ENCODE peak calls at places on chromosomes 11 and 22, in seven cellular contexts. One of them, this sample, is unnamed.

GRCh38 chr22:45977551-45978274 is 751 bp upstream of the WNT7B start:
- DNase-seq in T1000: no peak
- DNase-seq in foreskin keratinocyte: no peak
- DNase-seq in CD4-positive, alpha-beta T cell: no peak
- DNase-seq in amygdala: no peak
- DNase-seq in cardiac muscle cell: peak
- DNase-seq in choroid plexus epithelial cell: no peak
- DNase-seq in this sample: no peak

GRCh38 chr22:28373841-28374240 is 305.8 kb downstream of the TTC28 start:
- DNase-seq in T1000: no peak
- DNase-seq in foreskin keratinocyte: no peak
- DNase-seq in CD4-positive, alpha-beta T cell: no peak
- DNase-seq in amygdala: no peak
- DNase-seq in cardiac muscle cell: peak
- DNase-seq in choroid plexus epithelial cell: peak
- DNase-seq in this sample: no peak

GRCh38 chr11:102592634-102593581 is 32.2 kb downstream of the MMP20 start:
- DNase-seq in T1000: no peak
- DNase-seq in foreskin keratinocyte: peak
- DNase-seq in CD4-positive, alpha-beta T cell: no peak
- DNase-seq in amygdala: no peak
- DNase-seq in cardiac muscle cell: peak
- DNase-seq in choroid plexus epithelial cell: peak
- DNase-seq in this sample: no peak

GRCh38 chr11:62148271-62148980 is 24.6 kb downstream of the INCENP start:
- DNase-seq in T1000: no peak
- DNase-seq in foreskin keratinocyte: no peak
- DNase-seq in CD4-positive, alpha-beta T cell: no peak
- DNase-seq in amygdala: no peak
- DNase-seq in cardiac muscle cell: no peak
- DNase-seq in choroid plexus epithelial cell: no peak
- DNase-seq in this sample: no peak

GRCh38 chr22:49028111-49028510 is 799.6 kb downstream of the BRD1 start:
- DNase-seq in T1000: no peak
- DNase-seq in foreskin keratinocyte: no peak
- DNase-seq in CD4-positive, alpha-beta T cell: no peak
- DNase-seq in amygdala: no peak
- DNase-seq in cardiac muscle cell: no peak
- DNase-seq in choroid plexus epithelial cell: no peak
- DNase-seq in this sample: no peak

GRCh38 chr22:28052818-28053217 is 133.8 kb upstream of the PITPNB start:
- DNase-seq in T1000: no peak
- DNase-seq in foreskin keratinocyte: no peak
- DNase-seq in CD4-positive, alpha-beta T cell: no peak
- DNase-seq in amygdala: no peak
- DNase-seq in cardiac muscle cell: no peak
- DNase-seq in choroid plexus epithelial cell: no peak
- DNase-seq in this sample: no peak

GRCh38 chr11:25566298-25567200 is 765.4 kb upstream of the ANO3 start:
- DNase-seq in T1000: no peak
- DNase-seq in foreskin keratinocyte: peak
- DNase-seq in CD4-positive, alpha-beta T cell: no peak
- DNase-seq in amygdala: no peak
- DNase-seq in cardiac muscle cell: peak
- DNase-seq in choroid plexus epithelial cell: peak
- DNase-seq in this sample: no peak

GRCh38 chr22:50085211-50085999 is at the start of gene MLC1:
- DNase-seq in T1000: no peak
- DNase-seq in foreskin keratinocyte: no peak
- DNase-seq in CD4-positive, alpha-beta T cell: no peak
- DNase-seq in amygdala: peak
- DNase-seq in cardiac muscle cell: peak
- DNase-seq in choroid plexus epithelial cell: no peak
- DNase-seq in this sample: no peak

GRCh38 chr11:40879911-40880310 is 579.5 kb downstream of the LRRC4C start:
- DNase-seq in T1000: no peak
- DNase-seq in foreskin keratinocyte: no peak
- DNase-seq in CD4-positive, alpha-beta T cell: no peak
- DNase-seq in amygdala: no peak
- DNase-seq in cardiac muscle cell: no peak
- DNase-seq in choroid plexus epithelial cell: no peak
- DNase-seq in this sample: no peak

GRCh38 chr22:44743247-44743646 is 9.1 kb upstream of the ARHGAP8 start:
- DNase-seq in T1000: no peak
- DNase-seq in foreskin keratinocyte: no peak
- DNase-seq in CD4-positive, alpha-beta T cell: no peak
- DNase-seq in amygdala: no peak
- DNase-seq in cardiac muscle cell: no peak
- DNase-seq in choroid plexus epithelial cell: no peak
- DNase-seq in this sample: no peak

GRCh38 chr11:86559311-86559945 is 113.0 kb downstream of the ME3 start:
- DNase-seq in T1000: no peak
- DNase-seq in foreskin keratinocyte: peak
- DNase-seq in CD4-positive, alpha-beta T cell: no peak
- DNase-seq in amygdala: no peak
- DNase-seq in cardiac muscle cell: peak
- DNase-seq in choroid plexus epithelial cell: peak
- DNase-seq in this sample: no peak

GRCh38 chr22:23237201-23237798 is 57.0 kb downstream of the BCR start:
- DNase-seq in T1000: no peak
- DNase-seq in foreskin keratinocyte: no peak
- DNase-seq in CD4-positive, alpha-beta T cell: no peak
- DNase-seq in amygdala: peak
- DNase-seq in cardiac muscle cell: peak
- DNase-seq in choroid plexus epithelial cell: peak
- DNase-seq in this sample: no peak

GRCh38 chr11:76610871-76611475 is 59.6 kb downstream of the LRRC32 start:
- DNase-seq in T1000: no peak
- DNase-seq in foreskin keratinocyte: no peak
- DNase-seq in CD4-positive, alpha-beta T cell: no peak
- DNase-seq in amygdala: no peak
- DNase-seq in cardiac muscle cell: no peak
- DNase-seq in choroid plexus epithelial cell: no peak
- DNase-seq in this sample: no peak

GRCh38 chr22:35037089-35037488 is 28.9 kb upstream of the ISX start:
- DNase-seq in T1000: no peak
- DNase-seq in foreskin keratinocyte: no peak
- DNase-seq in CD4-positive, alpha-beta T cell: no peak
- DNase-seq in amygdala: no peak
- DNase-seq in cardiac muscle cell: no peak
- DNase-seq in choroid plexus epithelial cell: no peak
- DNase-seq in this sample: no peak

GRCh38 chr11:57405271-57405890 is 14.9 kb upstream of the PRG2 start:
- DNase-seq in T1000: no peak
- DNase-seq in foreskin keratinocyte: no peak
- DNase-seq in CD4-positive, alpha-beta T cell: no peak
- DNase-seq in amygdala: no peak
- DNase-seq in cardiac muscle cell: no peak
- DNase-seq in choroid plexus epithelial cell: no peak
- DNase-seq in this sample: no peak

GRCh38 chr11:131027501-131027900 is 111.2 kb upstream of the SNX19 start:
- DNase-seq in T1000: no peak
- DNase-seq in foreskin keratinocyte: no peak
- DNase-seq in CD4-positive, alpha-beta T cell: no peak
- DNase-seq in amygdala: no peak
- DNase-seq in cardiac muscle cell: peak
- DNase-seq in choroid plexus epithelial cell: no peak
- DNase-seq in this sample: no peak

GRCh38 chr11:132821027-132821426 is 711.3 kb downstream of the OPCML start:
- DNase-seq in T1000: no peak
- DNase-seq in foreskin keratinocyte: peak
- DNase-seq in CD4-positive, alpha-beta T cell: no peak
- DNase-seq in amygdala: no peak
- DNase-seq in cardiac muscle cell: no peak
- DNase-seq in choroid plexus epithelial cell: peak
- DNase-seq in this sample: no peak

GRCh38 chr11:94721565-94722292 is 46.4 kb upstream of the AMOTL1 start:
- DNase-seq in T1000: no peak
- DNase-seq in foreskin keratinocyte: peak
- DNase-seq in CD4-positive, alpha-beta T cell: no peak
- DNase-seq in amygdala: no peak
- DNase-seq in cardiac muscle cell: no peak
- DNase-seq in choroid plexus epithelial cell: no peak
- DNase-seq in this sample: no peak

GRCh38 chr22:22235564-22235963 is 9.0 kb upstream of the VPREB1 start:
- DNase-seq in T1000: no peak
- DNase-seq in foreskin keratinocyte: peak
- DNase-seq in CD4-positive, alpha-beta T cell: peak
- DNase-seq in amygdala: no peak
- DNase-seq in cardiac muscle cell: peak
- DNase-seq in choroid plexus epithelial cell: peak
- DNase-seq in this sample: no peak

GRCh38 chr11:19984048-19984742 is 176.1 kb downstream of the DBX1 start:
- DNase-seq in T1000: no peak
- DNase-seq in foreskin keratinocyte: no peak
- DNase-seq in CD4-positive, alpha-beta T cell: no peak
- DNase-seq in amygdala: no peak
- DNase-seq in cardiac muscle cell: no peak
- DNase-seq in choroid plexus epithelial cell: no peak
- DNase-seq in this sample: no peak

GRCh38 chr11:65576867-65577755 is 1.3 kb downstream of the EHBP1L1 start:
- DNase-seq in T1000: peak
- DNase-seq in foreskin keratinocyte: peak
- DNase-seq in CD4-positive, alpha-beta T cell: no peak
- DNase-seq in amygdala: no peak
- DNase-seq in cardiac muscle cell: peak
- DNase-seq in choroid plexus epithelial cell: no peak
- DNase-seq in this sample: no peak

GRCh38 chr22:38707346-38707745 is 1.6 kb downstream of the GTPBP1 start:
- DNase-seq in T1000: no peak
- DNase-seq in foreskin keratinocyte: peak
- DNase-seq in CD4-positive, alpha-beta T cell: no peak
- DNase-seq in amygdala: no peak
- DNase-seq in cardiac muscle cell: peak
- DNase-seq in choroid plexus epithelial cell: peak
- DNase-seq in this sample: no peak

GRCh38 chr11:74538680-74539079 is 45.2 kb upstream of the LIPT2 start:
- DNase-seq in T1000: no peak
- DNase-seq in foreskin keratinocyte: peak
- DNase-seq in CD4-positive, alpha-beta T cell: no peak
- DNase-seq in amygdala: no peak
- DNase-seq in cardiac muscle cell: no peak
- DNase-seq in choroid plexus epithelial cell: no peak
- DNase-seq in this sample: no peak

GRCh38 chr11:1073261-1073724 is 1.4 kb upstream of the MUC2 start:
- DNase-seq in T1000: no peak
- DNase-seq in foreskin keratinocyte: peak
- DNase-seq in CD4-positive, alpha-beta T cell: no peak
- DNase-seq in amygdala: peak
- DNase-seq in cardiac muscle cell: peak
- DNase-seq in choroid plexus epithelial cell: peak
- DNase-seq in this sample: no peak

GRCh38 chr22:48300877-48301276 is 1526.8 kb downstream of the BRD1 start:
- DNase-seq in T1000: no peak
- DNase-seq in foreskin keratinocyte: no peak
- DNase-seq in CD4-positive, alpha-beta T cell: no peak
- DNase-seq in amygdala: no peak
- DNase-seq in cardiac muscle cell: no peak
- DNase-seq in choroid plexus epithelial cell: no peak
- DNase-seq in this sample: no peak

GRCh38 chr11:76237041-76237649 is 30.8 kb upstream of the WNT11 start:
- DNase-seq in T1000: no peak
- DNase-seq in foreskin keratinocyte: no peak
- DNase-seq in CD4-positive, alpha-beta T cell: no peak
- DNase-seq in amygdala: no peak
- DNase-seq in cardiac muscle cell: no peak
- DNase-seq in choroid plexus epithelial cell: no peak
- DNase-seq in this sample: no peak

GRCh38 chr11:98358551-98358950 is 662.2 kb upstream of the CNTN5 start:
- DNase-seq in T1000: no peak
- DNase-seq in foreskin keratinocyte: no peak
- DNase-seq in CD4-positive, alpha-beta T cell: no peak
- DNase-seq in amygdala: no peak
- DNase-seq in cardiac muscle cell: no peak
- DNase-seq in choroid plexus epithelial cell: no peak
- DNase-seq in this sample: no peak

GRCh38 chr11:34640050-34640971 is 19.4 kb downstream of the EHF start:
- DNase-seq in T1000: no peak
- DNase-seq in foreskin keratinocyte: peak
- DNase-seq in CD4-positive, alpha-beta T cell: no peak
- DNase-seq in amygdala: no peak
- DNase-seq in cardiac muscle cell: no peak
- DNase-seq in choroid plexus epithelial cell: peak
- DNase-seq in this sample: no peak

GRCh38 chr11:120391297-120391696 is 55.1 kb downstream of the ARHGEF12 start:
- DNase-seq in T1000: no peak
- DNase-seq in foreskin keratinocyte: no peak
- DNase-seq in CD4-positive, alpha-beta T cell: no peak
- DNase-seq in amygdala: peak
- DNase-seq in cardiac muscle cell: peak
- DNase-seq in choroid plexus epithelial cell: no peak
- DNase-seq in this sample: no peak

GRCh38 chr11:61731956-61732675 is 20.3 kb upstream of the MYRF start:
- DNase-seq in T1000: no peak
- DNase-seq in foreskin keratinocyte: no peak
- DNase-seq in CD4-positive, alpha-beta T cell: no peak
- DNase-seq in amygdala: no peak
- DNase-seq in cardiac muscle cell: no peak
- DNase-seq in choroid plexus epithelial cell: no peak
- DNase-seq in this sample: no peak

GRCh38 chr22:24231706-24232105 is 13.2 kb downstream of the GGT5 start:
- DNase-seq in T1000: no peak
- DNase-seq in foreskin keratinocyte: no peak
- DNase-seq in CD4-positive, alpha-beta T cell: no peak
- DNase-seq in amygdala: no peak
- DNase-seq in cardiac muscle cell: no peak
- DNase-seq in choroid plexus epithelial cell: no peak
- DNase-seq in this sample: no peak

GRCh38 chr11:113023228-113023627 is 62.0 kb downstream of the NCAM1 start:
- DNase-seq in T1000: no peak
- DNase-seq in foreskin keratinocyte: no peak
- DNase-seq in CD4-positive, alpha-beta T cell: no peak
- DNase-seq in amygdala: no peak
- DNase-seq in cardiac muscle cell: peak
- DNase-seq in choroid plexus epithelial cell: no peak
- DNase-seq in this sample: no peak

GRCh38 chr11:69691449-69691848 is 12.4 kb downstream of the FGF19 start:
- DNase-seq in T1000: no peak
- DNase-seq in foreskin keratinocyte: peak
- DNase-seq in CD4-positive, alpha-beta T cell: no peak
- DNase-seq in amygdala: no peak
- DNase-seq in cardiac muscle cell: peak
- DNase-seq in choroid plexus epithelial cell: peak
- DNase-seq in this sample: no peak

GRCh38 chr11:74720596-74721478 is 10.4 kb downstream of the CHRDL2 start:
- DNase-seq in T1000: no peak
- DNase-seq in foreskin keratinocyte: no peak
- DNase-seq in CD4-positive, alpha-beta T cell: no peak
- DNase-seq in amygdala: peak
- DNase-seq in cardiac muscle cell: peak
- DNase-seq in choroid plexus epithelial cell: peak
- DNase-seq in this sample: no peak

GRCh38 chr22:45731798-45732495 is 60.3 kb downstream of the ATXN10 start:
- DNase-seq in T1000: no peak
- DNase-seq in foreskin keratinocyte: no peak
- DNase-seq in CD4-positive, alpha-beta T cell: no peak
- DNase-seq in amygdala: no peak
- DNase-seq in cardiac muscle cell: peak
- DNase-seq in choroid plexus epithelial cell: peak
- DNase-seq in this sample: no peak